ENCODE peak calls at places on chromosomes 2 and 18, in five cellular contexts. One of them, this sample, is unnamed. For H3K4me1, the result is how much of the 10 kb centered on the place peaks cover.

GRCh38 chr2:165933211-165933610 is 20.4 kb downstream of the TTC21B start:
- DNase-seq in sigmoid colon: no peak
- DNase-seq in HCT116: no peak
- DNase-seq in spleen: no peak
- DNase-seq in K562: no peak
- DNase-seq in this sample: no peak

GRCh38 chr2:240727439-240727838 is 35.8 kb downstream of the AQP12A start:
- DNase-seq in HCT116: no peak
- DNase-seq in sigmoid colon: no peak
- DNase-seq in spleen: no peak
- DNase-seq in K562: no peak
- DNase-seq in this sample: no peak

GRCh38 chr2:9652898-9653479 is 22.2 kb upstream of the YWHAQ start:
- DNase-seq in HCT116: no peak
- DNase-seq in K562: no peak
- DNase-seq in sigmoid colon: no peak
- DNase-seq in spleen: no peak
- DNase-seq in this sample: no peak

GRCh38 chr2:105793230-105793975 is 48.7 kb downstream of the NCK2 start:
- DNase-seq in HCT116: no peak
- DNase-seq in spleen: no peak
- DNase-seq in K562: no peak
- DNase-seq in sigmoid colon: no peak
- DNase-seq in this sample: no peak

GRCh38 chr2:161332568-161332967 is 24.3 kb downstream of the PSMD14 start:
- DNase-seq in sigmoid colon: no peak
- DNase-seq in spleen: no peak
- DNase-seq in HCT116: no peak
- DNase-seq in K562: no peak
- DNase-seq in this sample: no peak

GRCh38 chr18:59957957-59958356 is 58.2 kb downstream of the PMAIP1 start:
- DNase-seq in K562: peak
- DNase-seq in HCT116: peak
- DNase-seq in sigmoid colon: no peak
- DNase-seq in spleen: no peak
- DNase-seq in this sample: no peak

GRCh38 chr2:174259981-174260380 is 11.6 kb upstream of the OLA1 start:
- DNase-seq in spleen: no peak
- DNase-seq in sigmoid colon: no peak
- DNase-seq in HCT116: no peak
- DNase-seq in K562: no peak
- DNase-seq in this sample: no peak

GRCh38 chr2:122205637-122206036 is 450.2 kb downstream of the TSN start:
- DNase-seq in sigmoid colon: no peak
- DNase-seq in spleen: no peak
- DNase-seq in HCT116: no peak
- DNase-seq in K562: no peak
- DNase-seq in this sample: no peak

DNA sequence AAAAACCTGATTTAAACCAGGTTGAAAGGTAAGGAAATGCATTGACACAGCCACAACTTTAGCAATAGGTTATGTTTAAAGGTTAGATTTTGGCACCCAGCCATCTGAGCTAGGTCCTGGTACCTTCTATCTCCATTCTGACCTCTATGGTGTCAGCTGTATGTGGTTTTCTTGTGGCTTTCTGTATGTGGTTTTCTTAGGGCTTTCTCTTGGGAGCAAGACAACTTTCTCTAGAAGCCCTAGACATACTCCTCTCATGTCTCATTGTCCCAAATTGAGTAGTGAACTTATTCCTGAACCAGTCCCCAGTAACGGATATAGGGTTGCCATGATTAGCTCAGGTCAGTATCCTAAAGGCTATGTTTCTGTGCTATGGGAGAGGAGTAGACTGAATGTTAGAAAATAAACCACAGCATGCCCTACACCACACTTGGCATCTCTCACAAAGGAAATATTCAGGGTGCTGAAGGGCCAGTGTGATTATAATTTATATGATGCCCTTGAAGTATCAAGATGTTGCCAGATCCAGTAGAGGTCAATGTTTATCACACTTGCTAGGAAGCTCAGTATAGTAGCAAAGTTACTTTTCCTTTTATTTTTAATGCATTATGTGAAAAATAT is 176.1 kb downstream of the CAPN13 start:
- DNase-seq in sigmoid colon: no peak
- DNase-seq in HCT116: no peak
- DNase-seq in spleen: no peak
- DNase-seq in K562: no peak
- DNase-seq in this sample: no peak
- TF ChIP-seq POLR2AphosphoS5 in sigmoid colon: no peak
- TF ChIP-seq POLR2AphosphoS5 in HCT116: no peak
- TF ChIP-seq POLR2AphosphoS5 in spleen: no peak
- TF ChIP-seq POLR2AphosphoS5 in K562: no peak
- TF ChIP-seq POLR2AphosphoS5 in this sample: no peak

GRCh38 chr2:191863988-191864387 is 17.1 kb upstream of the CAVIN2 start:
- DNase-seq in spleen: no peak
- DNase-seq in HCT116: no peak
- DNase-seq in K562: no peak
- DNase-seq in sigmoid colon: no peak
- DNase-seq in this sample: no peak
- H3K4me1 ChIP-seq in spleen: under half
- H3K4me1 ChIP-seq in HCT116: under half
- H3K4me1 ChIP-seq in K562: under half
- H3K4me1 ChIP-seq in sigmoid colon: under half
- H3K4me1 ChIP-seq in this sample: under half

GRCh38 chr2:558302-558642 is 118.9 kb downstream of the TMEM18 start:
- DNase-seq in sigmoid colon: no peak
- DNase-seq in spleen: no peak
- DNase-seq in K562: no peak
- DNase-seq in HCT116: no peak
- DNase-seq in this sample: no peak

GRCh38 chr2:555164-555922 is 121.9 kb downstream of the TMEM18 start:
- DNase-seq in spleen: no peak
- DNase-seq in HCT116: no peak
- DNase-seq in sigmoid colon: no peak
- DNase-seq in K562: no peak
- DNase-seq in this sample: no peak

GRCh38 chr2:557635-558301 is 119.4 kb downstream of the TMEM18 start:
- DNase-seq in spleen: no peak
- DNase-seq in K562: peak
- DNase-seq in sigmoid colon: no peak
- DNase-seq in HCT116: no peak
- DNase-seq in this sample: no peak

GRCh38 chr2:554444-554843 is 122.8 kb downstream of the TMEM18 start:
- DNase-seq in HCT116: no peak
- DNase-seq in spleen: no peak
- DNase-seq in sigmoid colon: no peak
- DNase-seq in K562: no peak
- DNase-seq in this sample: no peak

GRCh38 chr2:556494-556893 is 120.7 kb downstream of the TMEM18 start:
- DNase-seq in sigmoid colon: no peak
- DNase-seq in K562: no peak
- DNase-seq in HCT116: no peak
- DNase-seq in spleen: no peak
- DNase-seq in this sample: no peak
- TF ChIP-seq POLR2AphosphoS5 in sigmoid colon: no peak
- TF ChIP-seq POLR2AphosphoS5 in K562: no peak
- TF ChIP-seq POLR2AphosphoS5 in HCT116: no peak
- TF ChIP-seq POLR2AphosphoS5 in spleen: no peak
- TF ChIP-seq POLR2AphosphoS5 in this sample: no peak

DNA sequence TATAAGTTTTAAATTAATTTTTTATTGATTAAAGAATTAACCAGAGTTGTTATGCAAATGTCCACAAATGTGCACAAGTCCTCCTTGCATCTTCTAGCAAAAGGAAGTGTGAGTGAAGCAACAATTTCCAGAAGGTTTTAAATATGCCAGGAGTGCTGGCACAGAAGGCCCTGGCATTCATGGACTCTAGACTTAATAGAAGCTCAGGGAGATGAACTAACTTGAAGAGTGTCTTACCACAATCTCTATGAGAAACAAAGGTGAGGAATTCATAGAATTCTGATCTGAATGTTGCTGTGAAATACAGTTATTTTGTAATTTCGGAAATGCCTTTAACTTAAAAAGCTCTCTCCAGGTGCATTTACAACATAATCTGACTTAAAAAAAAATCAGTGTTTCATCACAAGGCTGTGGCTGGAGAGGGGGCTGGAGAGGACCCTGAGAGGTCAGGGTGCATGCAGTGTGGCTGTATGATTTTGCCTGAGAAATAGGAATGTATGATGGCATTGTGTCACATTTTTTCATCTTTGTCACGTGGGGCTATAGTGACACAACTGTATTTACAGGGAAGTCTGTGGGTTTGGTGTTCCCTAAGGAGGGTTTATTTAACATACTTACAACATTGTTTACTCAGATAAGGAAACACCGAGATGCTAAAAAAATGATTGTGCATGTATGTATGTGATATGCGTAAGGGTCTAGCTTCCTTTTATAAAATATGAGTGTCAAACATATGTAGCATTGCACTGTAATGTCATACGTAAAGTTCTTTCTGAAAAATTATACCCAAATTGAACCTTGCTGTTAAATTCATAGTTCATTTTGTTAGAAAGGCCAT is 66.2 kb downstream of the MAP4K4 start:
- DNase-seq in K562: no peak
- DNase-seq in sigmoid colon: no peak
- DNase-seq in spleen: no peak
- DNase-seq in HCT116: no peak
- DNase-seq in this sample: no peak
- H3K4me1 ChIP-seq in K562: under half
- H3K4me1 ChIP-seq in sigmoid colon: under half
- H3K4me1 ChIP-seq in spleen: half or more
- H3K4me1 ChIP-seq in HCT116: under half
- H3K4me1 ChIP-seq in this sample: half or more

GRCh38 chr2:128894896-128895295 is 576.2 kb upstream of the HS6ST1 start:
- DNase-seq in sigmoid colon: no peak
- DNase-seq in HCT116: no peak
- DNase-seq in spleen: no peak
- DNase-seq in K562: no peak
- DNase-seq in this sample: no peak
- TF ChIP-seq POLR2AphosphoS5 in sigmoid colon: no peak
- TF ChIP-seq POLR2AphosphoS5 in HCT116: no peak
- TF ChIP-seq POLR2AphosphoS5 in spleen: no peak
- TF ChIP-seq POLR2AphosphoS5 in K562: no peak
- TF ChIP-seq POLR2AphosphoS5 in this sample: no peak

GRCh38 chr2:203804070-203804469 is 63.5 kb upstream of the CTLA4 start:
- DNase-seq in HCT116: no peak
- DNase-seq in K562: no peak
- DNase-seq in sigmoid colon: no peak
- DNase-seq in spleen: no peak
- DNase-seq in this sample: peak

GRCh38 chr2:203805485-203805838 is 62.1 kb upstream of the CTLA4 start:
- DNase-seq in sigmoid colon: no peak
- DNase-seq in K562: no peak
- DNase-seq in spleen: no peak
- DNase-seq in HCT116: no peak
- DNase-seq in this sample: no peak

GRCh38 chr2:203802277-203803045 is 65.1 kb upstream of the CTLA4 start:
- DNase-seq in sigmoid colon: no peak
- DNase-seq in spleen: no peak
- DNase-seq in K562: no peak
- DNase-seq in HCT116: no peak
- DNase-seq in this sample: no peak

GRCh38 chr2:203803046-203803429 is 64.5 kb upstream of the CTLA4 start:
- DNase-seq in K562: no peak
- DNase-seq in spleen: no peak
- DNase-seq in HCT116: no peak
- DNase-seq in sigmoid colon: no peak
- DNase-seq in this sample: no peak

GRCh38 chr2:203804766-203805484 is 62.6 kb upstream of the CTLA4 start:
- DNase-seq in sigmoid colon: no peak
- DNase-seq in HCT116: no peak
- DNase-seq in K562: no peak
- DNase-seq in spleen: no peak
- DNase-seq in this sample: no peak
- H3K4me1 ChIP-seq in sigmoid colon: under half
- H3K4me1 ChIP-seq in HCT116: under half
- H3K4me1 ChIP-seq in K562: under half
- H3K4me1 ChIP-seq in spleen: under half
- H3K4me1 ChIP-seq in this sample: under half

GRCh38 chr18:77132369-77133050 is at the start of gene MBP:
- DNase-seq in spleen: peak
- DNase-seq in K562: no peak
- DNase-seq in sigmoid colon: peak
- DNase-seq in HCT116: no peak
- DNase-seq in this sample: no peak
- TF ChIP-seq POLR2AphosphoS5 in spleen: peak
- TF ChIP-seq POLR2AphosphoS5 in K562: no peak
- TF ChIP-seq POLR2AphosphoS5 in sigmoid colon: no peak
- TF ChIP-seq POLR2AphosphoS5 in HCT116: peak
- TF ChIP-seq POLR2AphosphoS5 in this sample: peak

DNA sequence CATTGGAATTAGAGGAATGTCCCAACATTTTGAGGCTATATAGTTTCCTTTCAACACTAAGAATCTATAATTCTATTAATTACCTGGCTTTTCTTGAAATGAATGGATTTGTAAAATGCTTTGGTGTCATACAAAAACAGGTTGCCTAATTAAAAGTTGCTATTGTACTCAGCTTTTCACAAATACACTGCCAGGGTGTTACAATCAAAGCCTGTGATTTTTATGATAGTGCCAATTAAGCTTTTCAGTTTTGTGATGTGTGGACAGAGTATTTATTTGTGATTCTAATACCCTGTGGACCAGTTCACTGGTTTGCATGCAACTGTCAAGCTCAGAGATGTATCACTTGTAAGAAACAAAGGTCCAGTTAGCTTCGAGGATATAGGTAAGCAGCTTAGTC is 71.8 kb downstream of the NAB1 start:
- DNase-seq in spleen: no peak
- DNase-seq in HCT116: no peak
- DNase-seq in sigmoid colon: no peak
- DNase-seq in K562: no peak
- DNase-seq in this sample: no peak
- H3K4me1 ChIP-seq in spleen: under half
- H3K4me1 ChIP-seq in HCT116: under half
- H3K4me1 ChIP-seq in sigmoid colon: under half
- H3K4me1 ChIP-seq in K562: under half
- H3K4me1 ChIP-seq in this sample: under half

DNA sequence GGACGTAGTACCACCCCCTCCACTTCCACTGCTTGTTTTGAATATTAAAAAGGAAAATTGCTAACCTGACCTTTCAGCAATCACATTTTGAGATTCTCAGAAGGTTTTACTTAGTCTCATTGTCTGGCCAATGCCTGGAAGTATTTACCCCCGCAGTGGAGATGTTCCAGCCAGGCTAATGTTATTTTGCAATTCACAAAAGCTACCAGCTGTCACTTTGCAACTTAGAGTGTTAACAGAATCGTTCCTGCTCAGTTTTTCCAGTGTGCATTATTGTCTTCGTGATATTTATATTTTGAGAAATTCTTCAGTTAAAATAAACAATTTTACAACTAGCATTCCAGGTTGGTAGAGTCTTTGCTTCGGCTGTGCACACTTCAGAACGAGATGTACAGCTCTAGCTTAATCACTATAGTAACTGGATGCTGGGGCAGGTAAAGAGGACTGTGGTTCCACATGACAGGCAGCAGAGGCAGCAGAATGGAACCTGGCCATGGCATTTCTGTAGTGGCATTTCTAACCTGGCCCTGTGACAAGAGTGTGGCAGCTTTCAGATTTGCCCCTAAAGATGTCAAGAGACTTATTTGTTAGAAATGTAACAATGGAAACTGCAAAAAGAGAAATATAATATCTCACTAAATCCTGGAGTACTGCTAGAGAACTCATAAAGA is 85.1 kb downstream of the DTNA start:
- DNase-seq in spleen: no peak
- DNase-seq in sigmoid colon: no peak
- DNase-seq in HCT116: no peak
- DNase-seq in K562: no peak
- DNase-seq in this sample: no peak
- TF ChIP-seq POLR2AphosphoS5 in spleen: no peak
- TF ChIP-seq POLR2AphosphoS5 in sigmoid colon: no peak
- TF ChIP-seq POLR2AphosphoS5 in HCT116: no peak
- TF ChIP-seq POLR2AphosphoS5 in K562: no peak
- TF ChIP-seq POLR2AphosphoS5 in this sample: no peak

This sample was measured in suprapubic skin.